ENCODE peak calls at places on chromosomes 16 and 17, in ten cellular contexts. Z is stomach, J is tibial nerve, Y is A549, A is transverse colon, W is SK-N-SH, K is sigmoid colon, B is GM12878, X is upper lobe of left lung, H is esophagus muscularis mucosa. O is an unnamed sample.

GRCh38 chr17:1026599-1026975 is 29.7 kb downstream of the TIMM22 start:
- DNase-seq in Z (no peak), Y (no peak), X (peak; percentile 66), A (no peak), H (no peak), K (no peak), J (no peak), B (no peak), W (no peak), O (no peak)

GRCh38 chr17:40553694-40554534 is 11.4 kb downstream of the CCR7 start:
- DNase-seq in B (no peak), A (no peak), K (peak; percentile 89), Z (peak; percentile 25), Y (no peak), X (peak; percentile 46), J (peak; percentile 66), W (no peak), H (peak; percentile 91), O (peak; percentile 78)

GRCh38 chr17:77842148-77842905 is 116.2 kb upstream of the TNRC6C start:
- DNase-seq in J (no peak), B (no peak), H (no peak), Y (no peak), X (no peak), W (no peak), K (peak; percentile 54), Z (no peak), A (peak; percentile 29), O (no peak)

GRCh38 chr16:68197250-68197649 is 38.7 kb downstream of the ESRP2 start:
- DNase-seq in K (no peak), A (no peak), Z (no peak), W (no peak), X (no peak), Y (no peak), J (no peak), B (no peak), H (no peak), O (no peak)

GRCh38 chr17:3893003-3893719 is at the start of gene CAMKK1:
- DNase-seq in Z (peak; percentile 91), K (peak; percentile 95), H (peak; percentile 96), J (peak; percentile 70), B (no peak), Y (peak; percentile 98), W (peak; percentile 99), X (peak; percentile 99), A (peak; percentile 94), O (peak; percentile 89)

GRCh38 chr17:66317629-66318028 is 15.2 kb downstream of the PRKCA start:
- DNase-seq in B (no peak), Z (no peak), Y (no peak), X (no peak), K (no peak), J (no peak), A (no peak), W (no peak), H (no peak), O (no peak)

GRCh38 chr17:2043785-2044184 is 2.0 kb downstream of the OVCA2 start:
- DNase-seq in K (no peak), J (no peak), Z (no peak), Y (peak; percentile 52), W (no peak), B (no peak), H (no peak), X (no peak), A (no peak), O (no peak)

GRCh38 chr17:40319651-40320550 is 10.9 kb downstream of the RARA start:
- DNase-seq in Z (peak; percentile 59), W (peak; percentile 17), A (peak; percentile 75), B (no peak), X (no peak), H (no peak), K (no peak), J (peak; percentile 28), Y (no peak), O (no peak)

GRCh38 chr16:155031-155398 is 2.6 kb downstream of the HBZ start:
- DNase-seq in X (no peak), Z (no peak), H (no peak), J (no peak), W (no peak), A (no peak), K (no peak), Y (no peak), B (no peak), O (peak; percentile 17)
- H3K4me3 ChIP-seq in X (peak overlapping the region; percentile 61), Z (peak overlapping the region; percentile 51), H (peak overlapping the region; percentile 56), J (no peak overlapping the region), W (peak overlapping the region; percentile 58), A (no peak overlapping the region), K (no peak overlapping the region), Y (peak overlapping the region; percentile 76), B (no peak overlapping the region), O (no peak overlapping the region)

GRCh38 chr16:79625738-79626137 is 25.2 kb upstream of the MAF start:
- DNase-seq in H (no peak), W (no peak), Z (no peak), Y (no peak), A (no peak), B (no peak), K (no peak), J (no peak), X (no peak), O (no peak)

GRCh38 chr16:79629003-79629402 is 28.5 kb upstream of the MAF start:
- DNase-seq in X (no peak), Y (no peak), B (no peak), W (no peak), A (no peak), K (no peak), H (no peak), J (no peak), Z (no peak), O (no peak)

GRCh38 chr16:79623076-79623475 is 22.5 kb upstream of the MAF start:
- DNase-seq in Z (no peak), Y (no peak), H (no peak), K (no peak), W (no peak), X (no peak), A (no peak), B (no peak), J (no peak), O (no peak)

GRCh38 chr16:79628501-79628975 is 28.0 kb upstream of the MAF start:
- DNase-seq in J (no peak), W (no peak), H (no peak), K (no peak), X (no peak), Y (no peak), B (peak; percentile 20), Z (no peak), A (no peak), O (no peak)

DNA sequence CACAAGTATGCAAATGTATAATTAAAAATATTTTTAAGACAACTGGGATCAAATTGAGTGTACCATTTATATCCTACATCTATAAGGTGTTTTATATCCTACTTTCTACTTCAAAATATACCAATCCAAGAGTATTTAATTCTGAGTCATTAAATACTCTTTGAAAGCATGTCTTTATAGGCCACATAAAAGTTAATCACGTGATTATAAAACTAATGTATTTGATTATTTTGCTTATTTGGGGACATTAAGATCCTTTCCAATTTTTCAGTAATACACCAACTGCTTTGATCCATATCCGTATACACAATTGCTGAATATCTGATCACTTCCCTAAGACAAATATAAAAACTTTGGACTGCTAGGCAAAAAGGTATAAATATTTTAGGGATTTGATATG is 26.6 kb upstream of the MAF start:
- DNase-seq in B (no peak), Y (no peak), H (no peak), X (no peak), J (no peak), A (no peak), K (no peak), Z (no peak), W (no peak), O (no peak)
- H3K4me1 ChIP-seq in B (no peaks in the 10 kb centered on the region), Y (peaks cover 2% of the 10 kb centered on the region), H (no peaks in the 10 kb centered on the region), X (no peaks in the 10 kb centered on the region), J (no peaks in the 10 kb centered on the region), A (no peaks in the 10 kb centered on the region), K (no peaks in the 10 kb centered on the region), Z (no peaks in the 10 kb centered on the region), W (peaks cover under 1% of the 10 kb centered on the region), O (no peaks in the 10 kb centered on the region)

GRCh38 chr17:72590882-72591499 is 470.2 kb downstream of the SOX9 start:
- DNase-seq in A (no peak), J (no peak), K (no peak), Y (peak; percentile 53), Z (no peak), B (no peak), H (no peak), W (no peak), X (no peak), O (no peak)

GRCh38 chr17:72592242-72592966 is 471.6 kb downstream of the SOX9 start:
- DNase-seq in A (peak; percentile 87), X (peak; percentile 93), W (peak; percentile 99), J (peak; percentile 43), H (no peak), B (no peak), Y (peak; percentile 97), K (no peak), Z (peak; percentile 84), O (no peak)

GRCh38 chr17:72590382-72590781 is 469.6 kb downstream of the SOX9 start:
- DNase-seq in H (no peak), X (no peak), K (no peak), A (no peak), Z (no peak), B (no peak), W (no peak), J (no peak), Y (peak; percentile 58), O (no peak)

GRCh38 chr17:72592967-72593325 is 472.1 kb downstream of the SOX9 start:
- DNase-seq in X (no peak), B (no peak), J (no peak), K (no peak), Z (no peak), A (no peak), H (no peak), W (no peak), Y (no peak), O (no peak)

DNA sequence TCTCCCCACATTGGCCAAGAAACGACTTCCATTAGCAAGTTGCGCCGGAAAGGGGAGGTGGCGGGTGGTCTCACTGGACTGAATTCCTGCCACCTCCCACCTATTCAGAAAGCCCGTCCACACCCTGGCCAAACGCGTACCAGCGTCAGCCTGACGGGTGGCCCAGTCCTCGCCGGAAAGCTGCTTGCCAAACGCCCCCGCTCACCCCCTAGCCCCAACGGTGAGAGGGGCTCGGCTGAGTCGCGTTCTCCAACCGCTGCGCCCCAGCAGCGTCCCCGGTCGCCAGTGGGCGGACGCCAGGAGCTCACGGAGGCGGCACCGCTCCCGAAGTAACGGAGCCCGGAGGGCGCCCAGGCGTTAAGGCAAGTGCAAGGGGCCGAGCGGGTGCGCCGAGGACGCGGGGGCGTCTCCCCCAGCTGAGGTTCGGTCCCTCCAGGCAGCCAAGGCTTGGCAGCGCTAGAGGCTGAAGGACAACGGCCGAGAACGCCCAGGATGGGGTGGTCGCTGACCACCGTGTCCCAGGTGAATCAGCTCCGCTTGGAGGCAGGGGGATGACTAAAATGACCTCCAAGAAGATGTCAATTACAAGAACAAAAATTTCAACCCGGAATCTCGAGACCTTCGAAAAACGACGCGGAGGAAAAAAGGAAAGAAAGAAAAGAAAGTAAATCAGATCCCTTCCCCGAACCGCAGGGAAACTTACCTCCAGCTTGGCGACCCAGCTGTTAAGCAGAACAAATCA is 470.9 kb downstream of the SOX9 start:
- DNase-seq in X (peak; percentile 85), B (no peak), W (peak; percentile 78), J (no peak), Z (no peak), H (no peak), K (no peak), Y (no peak), A (no peak), O (no peak)
- TF ChIP-seq EP300 in X (no peak), B (no peak), W (no peak), J (peak; percentile 26), Z (no peak), H (no peak), K (no peak), Y (no peak), A (no peak), O (no peak)

DNA sequence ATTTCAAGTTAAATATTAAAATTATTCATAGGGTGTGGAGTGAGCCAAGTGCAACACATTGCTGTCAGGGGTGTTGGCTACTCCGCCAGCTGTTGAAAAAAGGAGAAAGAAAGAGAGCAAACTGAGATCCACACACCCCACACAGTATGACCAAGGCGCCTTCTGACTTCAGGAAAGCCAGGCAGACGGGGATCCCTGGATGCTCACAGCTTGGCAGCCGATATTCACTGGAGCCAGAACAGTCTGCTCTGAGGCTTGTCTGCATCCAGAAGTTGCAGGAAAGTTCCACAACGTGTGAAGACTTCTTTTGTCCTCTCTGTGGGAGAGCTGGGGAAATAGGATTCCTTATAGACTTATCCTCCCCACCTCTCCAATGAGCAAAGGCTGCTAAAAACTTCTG is 9.2 kb downstream of the CHD9NB start:
- DNase-seq in H (no peak), A (peak; percentile 23), Y (no peak), K (no peak), X (no peak), Z (no peak), W (no peak), B (no peak), J (no peak), O (peak; percentile 41)
- H3K4me3 ChIP-seq in H (peak overlapping the region; percentile 39), A (no peak overlapping the region), Y (no peak overlapping the region), K (peak overlapping the region; percentile 5), X (no peak overlapping the region), Z (peak overlapping the region; percentile 6), W (no peak overlapping the region), B (no peak overlapping the region), J (peak overlapping the region; percentile 23), O (no peak overlapping the region)

O was measured in ovary.